ENCODE peak calls at places on chromosomes 5 and 9, in seven cellular contexts. K is NCI-H2081, B is NCI-H460, Q is GM23248, G is trophoblast cell, H is heart left ventricle, O is AG09309. R is an unnamed sample.

GRCh38 chr9:69215774-69216482 is 41.9 kb downstream of the TJP2 start:
- DNase-seq in K (no peak), B (no peak), Q (no peak), G (no peak), H (peak), O (no peak), R (no peak)

GRCh38 chr9:38284039-38284767 is 108.3 kb upstream of the ALDH1B1 start:
- DNase-seq in K (no peak), B (no peak), Q (no peak), G (no peak), H (no peak), O (no peak), R (peak)

GRCh38 chr5:116453920-116454319 is 120.7 kb downstream of the SEMA6A start:
- DNase-seq in K (no peak), B (no peak), Q (no peak), G (no peak), H (no peak), O (no peak), R (no peak)

GRCh38 chr5:157511656-157512644 is 51.9 kb downstream of the NIPAL4 start:
- DNase-seq in K (no peak), B (peak), Q (peak), G (peak), H (peak), O (peak), R (peak)

GRCh38 chr5:95563367-95563766 is 8.5 kb downstream of the ARSK start:
- DNase-seq in K (no peak), B (no peak), Q (no peak), G (peak), H (no peak), O (no peak), R (no peak)

GRCh38 chr5:168433982-168434381 is 52.3 kb upstream of the RARS1 start:
- DNase-seq in K (no peak), B (no peak), Q (no peak), G (no peak), H (no peak), O (no peak), R (no peak)

GRCh38 chr5:116953251-116953934 is 378.8 kb upstream of the SEMA6A start:
- DNase-seq in K (no peak), B (no peak), Q (peak), G (peak), H (no peak), O (no peak), R (no peak)

GRCh38 chr5:150320048-150320555 is 17.4 kb upstream of the ARSI start:
- DNase-seq in K (no peak), B (no peak), Q (peak), G (peak), H (peak), O (peak), R (peak)

GRCh38 chr9:134641173-134641985 is at the start of gene COL5A1:
- DNase-seq in K (peak), B (peak), Q (peak), G (peak), H (peak), O (peak), R (peak)

GRCh38 chr5:85311536-85311935 is 926.9 kb upstream of the EDIL3 start:
- DNase-seq in K (no peak), B (no peak), Q (no peak), G (no peak), H (no peak), O (no peak), R (no peak)

GRCh38 chr9:82680179-82680935 is 382.6 kb downstream of the RASEF start:
- DNase-seq in K (no peak), B (no peak), Q (no peak), G (peak), H (no peak), O (no peak), R (no peak)

GRCh38 chr9:2465921-2466460 is 155.6 kb upstream of the VLDLR start:
- DNase-seq in K (no peak), B (peak), Q (no peak), G (peak), H (no peak), O (no peak), R (no peak)

GRCh38 chr5:173925449-173926071 is 37.4 kb downstream of the CPEB4 start:
- DNase-seq in K (no peak), B (peak), Q (peak), G (peak), H (peak), O (no peak), R (no peak)

GRCh38 chr9:16453390-16453789 is 417.1 kb downstream of the BNC2 start:
- DNase-seq in K (no peak), B (no peak), Q (no peak), G (no peak), H (no peak), O (no peak), R (no peak)

GRCh38 chr5:140131967-140132409 is 6.3 kb downstream of the IGIP start:
- DNase-seq in K (no peak), B (no peak), Q (peak), G (no peak), H (no peak), O (peak), R (no peak)

GRCh38 chr5:7857361-7857760 is 6.4 kb upstream of the CFAP90 start:
- DNase-seq in K (no peak), B (no peak), Q (no peak), G (no peak), H (no peak), O (no peak), R (no peak)

GRCh38 chr5:53323511-53323910 is 156.9 kb upstream of the FST start:
- DNase-seq in K (no peak), B (no peak), Q (no peak), G (no peak), H (no peak), O (no peak), R (no peak)

GRCh38 chr5:126858441-126858840 is 81.5 kb downstream of the LMNB1 start:
- DNase-seq in K (no peak), B (no peak), Q (no peak), G (peak), H (no peak), O (no peak), R (no peak)

GRCh38 chr9:27037499-27037898 is 32.0 kb upstream of the LRRC19 start:
- DNase-seq in K (no peak), B (no peak), Q (no peak), G (no peak), H (no peak), O (no peak), R (no peak)

GRCh38 chr9:135098400-135099105 is 11.1 kb downstream of the OLFM1 start:
- DNase-seq in K (no peak), B (no peak), Q (peak), G (peak), H (no peak), O (no peak), R (no peak)

GRCh38 chr9:18707078-18707477 is 233.1 kb downstream of the ADAMTSL1 start:
- DNase-seq in K (no peak), B (no peak), Q (peak), G (no peak), H (no peak), O (no peak), R (no peak)

GRCh38 chr5:137072376-137073174 is 426.6 kb downstream of the SPOCK1 start:
- DNase-seq in K (no peak), B (no peak), Q (peak), G (no peak), H (no peak), O (peak), R (peak)

R was measured in right atrium auricular region.